ENCODE peak calls at places on chromosomes 13 and 19, in five cellular contexts. One of them, this sample, is unnamed.

GRCh38 chr19:32652893-32653625 is 21.9 kb downstream of the ANKRD27 start:
- DNase-seq in aorta: peak; percentile 65
- DNase-seq in CD8-positive, alpha-beta T cell: no peak
- DNase-seq in ovary: peak; percentile 72
- DNase-seq in A549: no peak
- DNase-seq in this sample: no peak

GRCh38 chr13:27201661-27202060 is 30.1 kb upstream of the USP12 start:
- DNase-seq in CD8-positive, alpha-beta T cell: no peak
- DNase-seq in A549: no peak
- DNase-seq in ovary: no peak
- DNase-seq in aorta: no peak
- DNase-seq in this sample: no peak

GRCh38 chr19:3142292-3142670 is 6.4 kb downstream of the GNA15 start:
- DNase-seq in aorta: no peak
- DNase-seq in CD8-positive, alpha-beta T cell: no peak
- DNase-seq in A549: peak; percentile 65
- DNase-seq in ovary: no peak
- DNase-seq in this sample: no peak

GRCh38 chr13:76927955-76928354 is 20.4 kb upstream of the ACOD1 start:
- DNase-seq in CD8-positive, alpha-beta T cell: no peak
- DNase-seq in ovary: no peak
- DNase-seq in aorta: no peak
- DNase-seq in A549: no peak
- DNase-seq in this sample: no peak

GRCh38 chr19:1668339-1669123 is 16.1 kb upstream of the TCF3 start:
- DNase-seq in ovary: no peak
- DNase-seq in aorta: no peak
- DNase-seq in A549: no peak
- DNase-seq in CD8-positive, alpha-beta T cell: no peak
- DNase-seq in this sample: no peak

GRCh38 chr19:16571689-16572331 is 405 bp downstream of the SLC35E1 start:
- DNase-seq in A549: peak; percentile 13
- DNase-seq in ovary: no peak
- DNase-seq in aorta: no peak
- DNase-seq in CD8-positive, alpha-beta T cell: peak; percentile 33
- DNase-seq in this sample: no peak

GRCh38 chr13:94906605-94907004 is 194.3 kb upstream of the SOX21 start:
- DNase-seq in CD8-positive, alpha-beta T cell: no peak
- DNase-seq in aorta: no peak
- DNase-seq in A549: no peak
- DNase-seq in ovary: no peak
- DNase-seq in this sample: no peak

GRCh38 chr19:33125929-33126388 is 6.0 kb upstream of the WDR88 start:
- DNase-seq in CD8-positive, alpha-beta T cell: peak; percentile 54
- DNase-seq in ovary: peak; percentile 45
- DNase-seq in aorta: no peak
- DNase-seq in A549: peak; percentile 85
- DNase-seq in this sample: no peak

GRCh38 chr13:83503424-83503823 is 378.9 kb downstream of the SLITRK1 start:
- DNase-seq in ovary: no peak
- DNase-seq in A549: no peak
- DNase-seq in aorta: no peak
- DNase-seq in CD8-positive, alpha-beta T cell: no peak
- DNase-seq in this sample: no peak

GRCh38 chr19:56291857-56292256 is 19.3 kb downstream of the EDDM13 start:
- DNase-seq in ovary: no peak
- DNase-seq in CD8-positive, alpha-beta T cell: no peak
- DNase-seq in aorta: no peak
- DNase-seq in A549: no peak
- DNase-seq in this sample: no peak

GRCh38 chr13:34671136-34671535 is 270.9 kb upstream of the NBEA start:
- DNase-seq in ovary: no peak
- DNase-seq in A549: no peak
- DNase-seq in CD8-positive, alpha-beta T cell: no peak
- DNase-seq in aorta: no peak
- DNase-seq in this sample: no peak

GRCh38 chr19:44623080-44623479 is 9.7 kb downstream of the IGSF23 start:
- DNase-seq in A549: no peak
- DNase-seq in ovary: no peak
- DNase-seq in aorta: peak; percentile 62
- DNase-seq in CD8-positive, alpha-beta T cell: no peak
- DNase-seq in this sample: no peak

GRCh38 chr13:30607908-30608307 is 9.8 kb upstream of the USPL1 start:
- DNase-seq in aorta: no peak
- DNase-seq in CD8-positive, alpha-beta T cell: peak; percentile 61
- DNase-seq in A549: no peak
- DNase-seq in ovary: no peak
- DNase-seq in this sample: no peak

GRCh38 chr13:112464720-112465119 is 88.6 kb downstream of the SPACA7 start:
- DNase-seq in aorta: no peak
- DNase-seq in CD8-positive, alpha-beta T cell: no peak
- DNase-seq in A549: no peak
- DNase-seq in ovary: no peak
- DNase-seq in this sample: no peak

GRCh38 chr13:66405908-66406802 is 824.0 kb downstream of the PCDH9 start:
- DNase-seq in ovary: no peak
- DNase-seq in A549: no peak
- DNase-seq in CD8-positive, alpha-beta T cell: no peak
- DNase-seq in aorta: no peak
- DNase-seq in this sample: no peak

DNA sequence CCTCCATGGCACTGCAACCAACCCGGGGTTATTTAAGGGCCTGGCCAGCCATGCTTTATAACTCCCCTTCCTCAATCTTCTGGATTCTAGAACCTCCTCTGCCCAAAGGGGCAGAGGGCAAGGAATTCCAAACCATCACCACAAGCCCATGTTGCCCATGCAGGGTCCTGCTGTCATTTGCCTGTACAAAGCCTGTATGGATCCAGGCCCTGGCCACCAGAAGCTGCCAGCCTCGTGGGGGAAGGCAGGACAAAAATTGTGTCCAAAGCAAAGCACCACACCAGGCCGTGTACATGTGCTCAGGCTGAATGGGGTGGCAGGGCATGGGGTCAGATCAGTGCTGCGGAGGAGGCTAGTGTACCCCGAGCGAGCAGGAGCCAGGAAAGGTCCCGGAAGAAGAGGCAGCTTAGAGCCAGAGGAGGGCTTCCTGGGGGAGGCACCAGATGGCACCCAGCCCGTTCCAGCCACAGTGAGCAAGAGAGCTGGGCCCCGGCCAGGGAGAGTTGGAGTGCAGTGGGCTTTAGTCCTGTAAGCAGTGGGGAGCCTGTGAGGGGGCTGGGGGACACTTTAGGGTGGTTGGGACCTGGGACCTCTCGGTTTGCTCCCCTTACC is 35.8 kb downstream of the CAPN12 start:
- DNase-seq in ovary: no peak
- DNase-seq in aorta: no peak
- DNase-seq in A549: no peak
- DNase-seq in CD8-positive, alpha-beta T cell: no peak
- DNase-seq in this sample: no peak
- H3K4me1 ChIP-seq in ovary: peaks cover 20% of the 10 kb centered on the region
- H3K4me1 ChIP-seq in aorta: no peaks in the 10 kb centered on the region
- H3K4me1 ChIP-seq in A549: peaks cover 76% of the 10 kb centered on the region
- H3K4me1 ChIP-seq in CD8-positive, alpha-beta T cell: no peaks in the 10 kb centered on the region
- H3K4me1 ChIP-seq in this sample: no peaks in the 10 kb centered on the region

GRCh38 chr13:40215311-40215710 is 451.1 kb downstream of the FOXO1 start:
- DNase-seq in A549: no peak
- DNase-seq in aorta: no peak
- DNase-seq in CD8-positive, alpha-beta T cell: no peak
- DNase-seq in ovary: no peak
- DNase-seq in this sample: no peak
- H3K9me3 ChIP-seq in A549: no peaks in the 10 kb centered on the region
- H3K9me3 ChIP-seq in aorta: no peaks in the 10 kb centered on the region
- H3K9me3 ChIP-seq in CD8-positive, alpha-beta T cell: no peaks in the 10 kb centered on the region
- H3K9me3 ChIP-seq in ovary: no peaks in the 10 kb centered on the region
- H3K9me3 ChIP-seq in this sample: no peaks in the 10 kb centered on the region

DNA sequence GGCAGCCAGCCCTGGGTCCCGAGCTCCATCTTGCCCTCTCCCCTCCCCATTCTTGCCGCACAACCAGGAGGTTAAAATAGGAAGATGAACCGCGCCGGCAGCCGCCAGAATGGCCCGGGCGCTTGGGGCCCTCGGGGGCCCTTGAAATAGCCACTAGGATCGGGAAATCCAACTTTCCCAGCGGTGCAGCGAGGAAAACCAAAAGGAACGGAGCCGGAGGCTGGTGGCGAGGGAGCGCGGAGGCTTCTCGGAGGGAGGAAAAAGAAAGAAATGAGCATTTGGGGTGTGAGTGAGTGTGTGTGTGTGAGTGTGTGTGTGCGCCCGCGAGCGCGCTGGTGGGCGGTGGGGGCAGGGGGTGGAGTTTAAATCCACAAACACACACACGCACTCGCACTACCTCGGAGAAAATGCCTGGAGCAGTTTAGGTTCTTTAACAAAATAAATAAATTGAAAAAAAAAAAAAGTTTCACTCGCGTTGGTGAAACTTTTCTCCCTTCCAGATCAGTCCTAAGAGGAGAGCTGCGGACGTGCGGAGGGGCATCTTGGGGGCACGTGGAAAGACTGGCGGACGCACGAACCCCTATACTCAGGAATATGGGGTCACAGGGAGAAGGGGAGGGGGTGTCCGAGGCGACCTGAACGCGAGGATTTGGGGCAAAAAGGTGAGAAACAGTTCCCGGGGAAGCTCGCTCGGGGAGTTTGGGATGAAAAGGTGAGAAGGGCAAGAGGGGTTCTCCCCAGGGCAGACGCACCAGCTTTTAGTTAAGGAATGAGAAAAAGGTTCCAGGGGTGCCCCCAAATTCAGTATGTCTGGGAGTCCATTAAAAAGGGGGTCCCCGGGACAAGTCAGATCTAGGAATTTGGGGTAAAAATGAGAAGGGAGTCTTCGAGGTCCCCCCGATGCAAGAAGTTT is 1.3 kb downstream of the RFX2 start:
- DNase-seq in ovary: peak; percentile 78
- DNase-seq in aorta: peak; percentile 86
- DNase-seq in A549: peak; percentile 37
- DNase-seq in CD8-positive, alpha-beta T cell: peak; percentile 72
- DNase-seq in this sample: no peak
- H3K4me1 ChIP-seq in ovary: peaks cover 2% of the 10 kb centered on the region
- H3K4me1 ChIP-seq in aorta: peaks cover under 1% of the 10 kb centered on the region
- H3K4me1 ChIP-seq in A549: peaks cover 8% of the 10 kb centered on the region
- H3K4me1 ChIP-seq in CD8-positive, alpha-beta T cell: peaks cover 14% of the 10 kb centered on the region
- H3K4me1 ChIP-seq in this sample: peaks cover 1% of the 10 kb centered on the region

GRCh38 chr19:58248886-58249285 is 20.2 kb downstream of the ZNF544 start:
- DNase-seq in aorta: no peak
- DNase-seq in A549: no peak
- DNase-seq in CD8-positive, alpha-beta T cell: no peak
- DNase-seq in ovary: no peak
- DNase-seq in this sample: no peak

GRCh38 chr19:58252102-58252685 is 23.5 kb downstream of the ZNF544 start:
- DNase-seq in ovary: no peak
- DNase-seq in A549: peak; percentile 67
- DNase-seq in CD8-positive, alpha-beta T cell: no peak
- DNase-seq in aorta: no peak
- DNase-seq in this sample: no peak
- H3K9me3 ChIP-seq in ovary: peaks cover 86% of the 10 kb centered on the region
- H3K9me3 ChIP-seq in A549: peaks cover 98% of the 10 kb centered on the region
- H3K9me3 ChIP-seq in CD8-positive, alpha-beta T cell: peaks cover 52% of the 10 kb centered on the region
- H3K9me3 ChIP-seq in aorta: peaks cover 32% of the 10 kb centered on the region
- H3K9me3 ChIP-seq in this sample: peaks cover 29% of the 10 kb centered on the region

GRCh38 chr19:13848811-13849241 is 28.1 kb upstream of the NANOS3 start:
- DNase-seq in aorta: no peak
- DNase-seq in A549: peak; percentile 74
- DNase-seq in ovary: no peak
- DNase-seq in CD8-positive, alpha-beta T cell: no peak
- DNase-seq in this sample: no peak
- H3K4me1 ChIP-seq in aorta: no peaks in the 10 kb centered on the region
- H3K4me1 ChIP-seq in A549: peaks cover 83% of the 10 kb centered on the region
- H3K4me1 ChIP-seq in ovary: peaks cover 11% of the 10 kb centered on the region
- H3K4me1 ChIP-seq in CD8-positive, alpha-beta T cell: peaks cover 51% of the 10 kb centered on the region
- H3K4me1 ChIP-seq in this sample: peaks cover 11% of the 10 kb centered on the region

GRCh38 chr19:28541029-28541428 is 671.9 kb downstream of the UQCRFS1 start:
- DNase-seq in ovary: no peak
- DNase-seq in CD8-positive, alpha-beta T cell: no peak
- DNase-seq in aorta: no peak
- DNase-seq in A549: no peak
- DNase-seq in this sample: no peak

GRCh38 chr19:28544451-28545261 is 668.3 kb downstream of the UQCRFS1 start:
- DNase-seq in CD8-positive, alpha-beta T cell: no peak
- DNase-seq in aorta: no peak
- DNase-seq in ovary: no peak
- DNase-seq in A549: no peak
- DNase-seq in this sample: no peak

GRCh38 chr19:28542394-28543243 is 670.3 kb downstream of the UQCRFS1 start:
- DNase-seq in ovary: no peak
- DNase-seq in CD8-positive, alpha-beta T cell: no peak
- DNase-seq in A549: no peak
- DNase-seq in aorta: no peak
- DNase-seq in this sample: no peak

GRCh38 chr19:28541602-28542393 is 671.2 kb downstream of the UQCRFS1 start:
- DNase-seq in A549: no peak
- DNase-seq in ovary: no peak
- DNase-seq in aorta: no peak
- DNase-seq in CD8-positive, alpha-beta T cell: no peak
- DNase-seq in this sample: no peak

DNA sequence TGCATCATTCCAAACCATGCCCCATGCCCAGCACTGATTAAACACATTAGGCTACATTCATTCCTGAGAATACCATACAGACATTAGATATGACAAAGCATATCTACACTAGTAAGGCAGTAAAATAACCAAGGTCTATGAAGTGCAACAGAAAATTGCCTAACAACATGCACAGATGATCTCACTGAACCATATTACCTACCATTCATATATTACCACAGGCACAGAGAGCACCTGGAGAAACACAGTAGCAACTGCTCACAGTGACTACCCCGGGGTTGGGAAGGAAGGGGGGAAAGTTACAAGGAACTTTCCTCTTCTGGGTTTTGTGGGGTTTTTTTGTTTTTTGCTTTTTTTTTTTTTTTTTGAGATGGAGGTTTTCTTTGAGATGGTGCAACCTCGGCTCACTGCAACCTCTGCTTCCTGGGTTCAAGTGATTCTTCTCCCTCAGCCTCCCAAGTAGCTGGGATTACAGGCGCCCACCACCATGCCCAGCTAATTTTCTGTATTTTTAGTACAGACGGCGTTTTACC is 669.6 kb downstream of the UQCRFS1 start:
- DNase-seq in A549: no peak
- DNase-seq in aorta: no peak
- DNase-seq in ovary: no peak
- DNase-seq in CD8-positive, alpha-beta T cell: no peak
- DNase-seq in this sample: no peak
- H3K9me3 ChIP-seq in A549: peaks cover 2% of the 10 kb centered on the region
- H3K9me3 ChIP-seq in aorta: no peaks in the 10 kb centered on the region
- H3K9me3 ChIP-seq in ovary: no peaks in the 10 kb centered on the region
- H3K9me3 ChIP-seq in CD8-positive, alpha-beta T cell: no peaks in the 10 kb centered on the region
- H3K9me3 ChIP-seq in this sample: no peaks in the 10 kb centered on the region